ENCODE peak calls at places on chromosomes 6 and 20, in five cellular contexts. C is BE2C, O is breast epithelium, H is astrocyte of the spinal cord, U is transverse colon. A is an unnamed sample.
A peak's percentile ranks its signal among the peaks of the same experiment; 100 is the strongest.

GRCh38 chr6:144190593-144190992 is 40.3 kb downstream of the STX11 start:
- DNase-seq in C (no peak), H (peak; percentile 57), O (no peak), U (no peak), A (no peak)

GRCh38 chr20:3239026-3239866 is at the start of gene SLC4A11:
- DNase-seq in H (peak; percentile 59), O (no peak), U (peak; percentile 77), C (peak; percentile 38), A (peak; percentile 89)

GRCh38 chr20:49907405-49908257 is 7.7 kb downstream of the SPATA2 start:
- DNase-seq in U (no peak), C (no peak), H (no peak), O (peak; percentile 37), A (no peak)

GRCh38 chr6:133315811-133316210 is 74.7 kb downstream of the EYA4 start:
- DNase-seq in C (peak; percentile 54), U (no peak), O (no peak), H (no peak), A (no peak)

GRCh38 chr20:61584851-61585250 is 332.8 kb downstream of the CDH4 start:
- DNase-seq in H (no peak), C (no peak), U (no peak), O (no peak), A (no peak)

GRCh38 chr6:31010393-31011060 is at the start of gene MUC22:
- DNase-seq in U (no peak), C (no peak), O (no peak), H (peak; percentile 33), A (no peak)

GRCh38 chr6:44498436-44498835 is 110.9 kb downstream of the CDC5L start:
- DNase-seq in O (no peak), H (no peak), U (no peak), C (no peak), A (no peak)

GRCh38 chr6:169101981-169102380 is 151.7 kb downstream of the THBS2 start:
- DNase-seq in H (no peak), O (no peak), U (no peak), C (no peak), A (no peak)

GRCh38 chr20:48294942-48295341 is 509.7 kb upstream of the SULF2 start:
- DNase-seq in C (no peak), H (no peak), O (no peak), U (no peak), A (no peak)

GRCh38 chr20:2446845-2447244 is 23.7 kb downstream of the SNRPB start:
- DNase-seq in H (no peak), U (no peak), C (no peak), O (no peak), A (no peak)

GRCh38 chr20:62595491-62595890 is 46.8 kb upstream of the SLCO4A1 start:
- DNase-seq in O (peak; percentile 53), H (peak; percentile 18), C (no peak), U (peak; percentile 61), A (no peak)

GRCh38 chr6:42527204-42527603 is 36.6 kb upstream of the UBR2 start:
- DNase-seq in C (no peak), H (no peak), O (no peak), U (no peak), A (no peak)

GRCh38 chr6:35370124-35370741 is 27.9 kb downstream of the PPARD start:
- DNase-seq in U (peak; percentile 50), O (no peak), H (peak; percentile 95), C (peak; percentile 40), A (peak; percentile 69)

GRCh38 chr20:6718660-6719059 is 48.8 kb upstream of the BMP2 start:
- DNase-seq in H (no peak), C (no peak), U (no peak), O (no peak), A (no peak)

GRCh38 chr6:117483645-117484016 is 1.2 kb downstream of the DCBLD1 start:
- DNase-seq in H (peak; percentile 38), U (peak; percentile 12), C (peak; percentile 12), O (no peak), A (peak; percentile 68)

DNA sequence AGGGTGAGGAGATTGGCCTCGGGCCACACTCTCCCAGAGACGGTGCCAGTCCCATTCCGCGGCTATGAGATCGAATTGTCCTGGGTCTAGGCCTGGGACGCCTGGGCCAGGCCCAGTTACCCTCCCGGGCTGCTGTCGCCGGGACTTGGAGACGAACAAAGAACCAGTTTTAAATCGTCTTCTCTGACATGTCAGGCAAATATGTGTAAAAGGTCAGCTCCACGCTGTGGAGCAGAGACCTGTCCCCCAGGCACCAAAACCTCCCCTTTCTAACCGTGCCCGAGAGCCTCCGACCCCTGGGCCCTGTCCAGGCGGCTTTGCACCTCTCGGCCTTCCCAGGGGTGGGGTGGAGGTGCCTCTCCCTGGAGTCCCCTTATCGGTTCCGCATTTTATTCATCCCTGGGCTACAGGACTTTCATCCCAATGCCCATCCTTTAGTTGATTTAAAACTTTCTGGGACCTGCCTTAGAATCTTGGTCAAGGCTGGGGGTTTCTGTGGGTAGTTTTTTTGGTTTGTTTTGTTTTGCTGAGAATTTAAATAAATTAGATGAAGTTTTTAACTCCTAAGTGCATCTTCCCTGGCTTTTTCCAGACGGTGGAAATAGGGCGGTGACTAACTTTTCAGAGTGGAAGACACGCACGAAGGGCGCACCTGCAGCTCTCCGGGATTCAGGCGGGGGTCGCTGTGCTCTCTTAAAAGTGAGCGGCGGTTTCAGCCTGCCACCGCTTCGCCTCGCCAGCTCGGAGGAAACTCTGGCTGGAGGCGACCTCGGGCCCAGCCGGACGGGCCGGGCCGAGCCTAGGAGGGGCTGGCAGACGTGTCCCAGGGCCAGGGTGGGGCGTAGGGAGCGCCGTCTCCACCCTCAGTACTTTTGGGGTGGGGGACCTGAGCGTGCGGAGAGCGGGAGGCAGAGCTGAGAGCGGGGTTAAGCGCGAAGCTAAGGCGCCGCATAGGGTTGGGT is 6.0 kb upstream of the TFAP2A start:
- DNase-seq in H (no peak), U (no peak), C (no peak), O (no peak), A (no peak)
- TF ChIP-seq CTCF in H (peak; percentile 13), U (no peak), C (no peak), O (no peak), A (no peak)

DNA sequence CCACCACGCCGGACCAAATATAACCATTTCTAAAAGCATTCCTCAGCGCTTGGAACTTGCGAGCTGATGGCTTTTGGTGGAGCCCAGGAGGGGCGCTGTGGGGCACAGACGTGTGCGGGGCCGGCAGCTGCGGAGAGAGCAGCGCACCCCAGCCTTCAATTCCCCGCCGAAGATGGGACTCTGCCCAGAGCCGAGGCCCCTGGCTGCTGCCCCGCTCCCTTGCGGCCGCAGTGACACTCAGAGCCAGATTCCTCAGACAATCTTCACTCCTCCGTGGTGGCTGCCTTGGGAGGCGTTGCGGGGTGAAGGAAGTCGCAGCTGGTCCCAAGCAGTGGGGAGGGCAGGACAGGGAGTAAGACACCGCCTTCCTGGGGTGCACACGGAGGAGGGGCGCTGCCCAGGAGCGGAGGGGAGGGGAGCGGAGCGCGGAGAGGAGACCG is 87.7 kb downstream of the TMEM242 start:
- DNase-seq in H (peak; percentile 27), U (peak; percentile 67), C (no peak), O (no peak), A (peak; percentile 67)
- TF ChIP-seq CTCF in H (peak; percentile 78), U (peak; percentile 65), C (no peak), O (peak; percentile 59), A (no peak)

GRCh38 chr20:25254571-25254970 is 6.7 kb downstream of the PYGB start:
- DNase-seq in U (peak; percentile 3), C (peak; percentile 60), O (no peak), H (no peak), A (no peak)
- TF ChIP-seq CTCF in U (no peak), C (no peak), O (no peak), H (no peak), A (no peak)

DNA sequence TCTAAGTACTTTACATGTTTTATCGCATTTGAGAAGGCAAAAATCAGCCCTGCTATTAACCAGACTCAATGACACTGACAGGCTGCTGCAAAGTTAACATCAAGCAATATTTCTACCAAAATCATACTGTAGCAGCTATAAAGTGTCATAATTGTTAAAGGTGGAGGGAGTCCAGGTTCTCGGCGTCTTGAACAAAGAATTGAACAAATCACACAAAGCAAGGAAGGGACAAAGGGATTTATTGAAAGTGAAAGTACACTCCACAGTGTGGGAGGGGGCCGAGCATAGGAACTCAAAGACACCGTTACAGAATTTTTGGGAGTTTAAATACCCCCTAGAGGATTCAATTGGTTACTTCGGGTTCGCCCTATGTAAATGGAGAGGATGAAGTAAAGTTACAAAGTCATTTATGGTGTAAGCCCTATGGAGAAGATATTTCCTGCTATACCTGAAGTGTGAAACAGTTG is 12.9 kb upstream of the ZNF391 start:
- DNase-seq in H (peak; percentile 0), O (no peak), U (no peak), C (no peak), A (no peak)
- TF ChIP-seq CTCF in H (no peak), O (no peak), U (no peak), C (no peak), A (no peak)

GRCh38 chr6:95543798-95544197 is 33.5 kb upstream of the MANEA start:
- DNase-seq in C (no peak), U (no peak), O (no peak), H (no peak), A (no peak)
- TF ChIP-seq CTCF in C (peak; percentile 25), U (no peak), O (no peak), H (no peak), A (no peak)

GRCh38 chr20:10672579-10673127 is 1.1 kb downstream of the JAG1 start:
- DNase-seq in C (peak; percentile 42), H (peak; percentile 69), U (peak; percentile 75), O (peak; percentile 56), A (peak; percentile 69)

GRCh38 chr20:10673176-10673830 is 496 bp downstream of the JAG1 start:
- DNase-seq in C (peak; percentile 34), U (peak; percentile 32), H (no peak), O (no peak), A (peak; percentile 59)

GRCh38 chr20:10675456-10675848 is 1.7 kb upstream of the JAG1 start:
- DNase-seq in C (no peak), H (no peak), O (no peak), U (no peak), A (no peak)

GRCh38 chr20:10674684-10675455 is 1.1 kb upstream of the JAG1 start:
- DNase-seq in O (peak; percentile 77), U (peak; percentile 90), H (peak; percentile 78), C (peak; percentile 77), A (peak; percentile 87)

DNA sequence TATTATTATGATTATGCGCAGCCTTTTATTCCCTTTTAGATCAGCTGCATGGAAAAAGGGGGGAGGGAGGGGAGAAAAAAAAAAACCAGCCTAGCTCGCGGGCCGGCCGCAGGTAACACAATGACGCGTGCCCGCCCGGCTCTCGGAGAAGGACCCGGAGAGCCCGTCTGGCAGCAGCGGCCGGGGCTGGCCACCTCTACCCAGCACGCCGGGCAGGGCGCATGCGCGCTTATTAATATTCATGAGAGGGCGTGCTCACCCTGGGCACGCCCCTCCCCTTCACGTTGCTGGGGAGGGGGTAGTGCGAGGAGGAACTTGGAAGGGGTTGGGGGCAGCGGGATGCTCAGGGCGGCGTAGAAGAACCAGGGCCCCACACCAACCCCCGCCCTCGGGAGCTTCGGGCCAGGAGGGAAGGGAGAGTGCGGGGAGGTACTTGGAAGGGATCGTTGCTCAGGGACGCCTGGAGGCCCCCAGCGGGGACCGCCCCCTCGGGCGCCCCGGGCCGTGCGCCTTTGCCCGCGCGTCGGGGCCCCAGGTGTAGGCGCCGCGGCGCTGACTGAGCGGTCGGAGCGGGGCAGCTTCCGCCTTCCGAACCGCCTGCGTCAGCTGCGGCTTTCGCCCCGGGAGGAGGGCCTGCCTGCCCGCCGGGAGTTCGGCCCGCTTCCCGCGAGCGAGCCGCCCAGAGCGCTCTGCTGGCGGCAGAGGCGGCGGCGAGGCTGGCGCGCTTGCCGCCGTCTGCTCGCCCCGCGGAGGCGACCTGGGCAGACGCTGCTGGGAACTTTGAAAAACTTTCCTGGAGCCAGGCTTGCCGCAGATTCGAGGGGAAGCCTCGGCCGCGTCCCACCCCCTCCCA is at the start of gene JAG1:
- DNase-seq in C (peak; percentile 94), U (peak; percentile 97), H (peak; percentile 97), O (peak; percentile 93), A (peak; percentile 97)
- TF ChIP-seq CTCF in C (no peak), U (no peak), H (no peak), O (no peak), A (no peak)

GRCh38 chr6:41356838-41357237 is 21.4 kb downstream of the NCR2 start:
- DNase-seq in H (no peak), U (no peak), O (no peak), C (no peak), A (no peak)
- TF ChIP-seq CTCF in H (no peak), U (no peak), O (no peak), C (no peak), A (no peak)

A was measured in GM20000.